ENCODE peak calls at places on chromosomes 16 and 17, in ten cellular contexts. P, T, U, O, L, G, W, F, A and S are unnamed samples. For H3K27me3, the result is how much of the 10 kb centered on the place peaks cover.

GRCh38 chr17:56009795-56010715 is 143.2 kb upstream of the ANKFN1 start:
- DNase-seq in P (no peak), T (no peak), U (no peak), O (no peak), L (no peak), G (no peak), W (peak), F (no peak), A (no peak), S (no peak)

GRCh38 chr16:31052131-31052530 is 18.8 kb downstream of the STX4 start:
- DNase-seq in P (no peak), T (no peak), U (no peak), O (no peak), L (peak), G (peak), W (peak), F (peak), A (peak), S (peak)

GRCh38 chr17:6853764-6854442 is 22.4 kb upstream of the TEKT1 start:
- DNase-seq in P (no peak), T (no peak), U (no peak), O (no peak), L (no peak), G (peak), W (no peak), F (no peak), A (no peak), S (no peak)

GRCh38 chr16:73151225-73151624 is 103.3 kb upstream of the ZFHX3 start:
- DNase-seq in P (no peak), T (no peak), U (no peak), O (no peak), L (no peak), G (no peak), W (no peak), F (no peak), A (no peak), S (no peak)

GRCh38 chr17:44084131-44084538 is 13.6 kb downstream of the G6PC3 start:
- DNase-seq in P (no peak), T (no peak), U (no peak), O (no peak), L (no peak), G (no peak), W (no peak), F (no peak), A (peak), S (no peak)

GRCh38 chr16:31451681-31452351 is 7.5 kb upstream of the ARMC5 start:
- DNase-seq in P (peak), T (no peak), U (no peak), O (peak), L (peak), G (peak), W (peak), F (peak), A (peak), S (no peak)

GRCh38 chr17:34308376-34308775 is 10.9 kb upstream of the CCL8 start:
- DNase-seq in P (no peak), T (no peak), U (no peak), O (no peak), L (no peak), G (no peak), W (no peak), F (no peak), A (no peak), S (no peak)

GRCh38 chr17:80981062-80981902 is 10.4 kb upstream of the CHMP6 start:
- DNase-seq in P (peak), T (peak), U (no peak), O (no peak), L (no peak), G (no peak), W (no peak), F (no peak), A (no peak), S (no peak)

GRCh38 chr17:14308965-14309879 is 8.3 kb downstream of the HS3ST3B1 start:
- DNase-seq in P (peak), T (peak), U (peak), O (peak), L (peak), G (peak), W (peak), F (peak), A (peak), S (peak)

GRCh38 chr17:14306602-14307001 is 5.7 kb downstream of the HS3ST3B1 start:
- DNase-seq in P (no peak), T (no peak), U (no peak), O (no peak), L (no peak), G (no peak), W (no peak), F (no peak), A (peak), S (no peak)

GRCh38 chr17:14308636-14308964 is 7.7 kb downstream of the HS3ST3B1 start:
- DNase-seq in P (no peak), T (no peak), U (no peak), O (no peak), L (peak), G (no peak), W (no peak), F (no peak), A (peak), S (no peak)

GRCh38 chr17:14305785-14306496 is 5.1 kb downstream of the HS3ST3B1 start:
- DNase-seq in P (no peak), T (no peak), U (no peak), O (no peak), L (peak), G (no peak), W (no peak), F (no peak), A (peak), S (no peak)

GRCh38 chr17:14307560-14308024 is 6.7 kb downstream of the HS3ST3B1 start:
- DNase-seq in P (no peak), T (no peak), U (no peak), O (no peak), L (peak), G (no peak), W (peak), F (no peak), A (peak), S (no peak)
- H3K27me3 ChIP-seq in P (under half), T (under half), U (under half), O (under half), L (under half), G (under half), W (under half), F (under half), A (under half), S (under half)

GRCh38 chr16:5065368-5065767 is 388 bp downstream of the C16orf89 start:
- DNase-seq in P (no peak), T (no peak), U (no peak), O (no peak), L (no peak), G (no peak), W (no peak), F (no peak), A (no peak), S (no peak)
- H3K27me3 ChIP-seq in P (under half), T (under half), U (under half), O (under half), L (under half), G (under half), W (under half), F (under half), A (under half), S (under half)

GRCh38 chr16:55364811-55365210 is 40.8 kb downstream of the IRX6 start:
- DNase-seq in P (no peak), T (no peak), U (no peak), O (no peak), L (no peak), G (no peak), W (no peak), F (no peak), A (no peak), S (no peak)
- H3K27me3 ChIP-seq in P (under half), T (under half), U (under half), O (under half), L (under half), G (under half), W (under half), F (under half), A (under half), S (under half)

DNA sequence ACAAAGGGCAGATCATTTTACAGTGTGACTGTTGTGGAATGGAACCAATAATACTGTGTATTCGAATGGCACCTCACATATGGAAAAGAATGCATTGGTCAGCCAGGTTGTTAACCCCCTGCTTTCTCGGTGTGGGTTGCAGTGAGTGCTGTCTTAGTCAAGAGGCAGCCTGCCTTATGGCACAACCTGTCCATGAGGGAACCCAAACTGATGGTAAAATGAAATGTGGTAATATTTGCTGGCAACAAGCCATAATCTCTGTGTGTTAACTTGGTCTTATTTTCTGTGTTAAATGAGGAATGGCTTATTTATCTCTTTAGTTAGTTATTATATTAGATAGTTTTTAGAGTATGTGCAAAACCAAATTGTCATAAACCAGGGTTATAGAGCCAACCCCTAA is 81.6 kb downstream of the TMC6 start:
- DNase-seq in P (no peak), T (no peak), U (no peak), O (no peak), L (no peak), G (no peak), W (no peak), F (no peak), A (no peak), S (no peak)
- H3K27me3 ChIP-seq in P (under half), T (under half), U (under half), O (under half), L (under half), G (under half), W (under half), F (under half), A (under half), S (under half)

DNA sequence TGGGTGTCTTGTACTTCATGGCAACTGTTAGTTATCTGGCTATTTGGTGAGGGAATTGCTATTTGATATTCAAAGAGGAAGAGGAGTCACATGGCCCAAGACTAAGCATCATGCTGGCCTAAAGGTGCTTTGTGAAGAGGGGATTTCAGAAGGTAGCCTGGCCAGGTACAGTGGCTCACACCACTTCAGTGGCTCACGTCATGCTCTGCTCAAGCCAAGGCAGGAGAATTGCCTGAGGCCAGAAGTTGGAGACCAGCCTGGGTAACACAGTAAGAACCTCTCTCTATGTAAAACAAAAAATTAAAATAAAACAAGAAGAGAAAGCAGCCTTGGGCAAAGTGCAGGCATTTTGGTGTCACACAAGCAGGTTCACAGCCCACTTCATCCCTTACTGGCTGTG is 6.4 kb upstream of the MT1B start:
- DNase-seq in P (no peak), T (no peak), U (no peak), O (no peak), L (no peak), G (no peak), W (no peak), F (no peak), A (no peak), S (no peak)
- H3K27me3 ChIP-seq in P (under half), T (under half), U (under half), O (under half), L (half or more), G (under half), W (half or more), F (under half), A (under half), S (under half)

GRCh38 chr17:48593126-48593829 is at the start of gene HOXB5:
- DNase-seq in P (no peak), T (no peak), U (no peak), O (no peak), L (no peak), G (no peak), W (peak), F (no peak), A (peak), S (no peak)
- H3K27me3 ChIP-seq in P (under half), T (half or more), U (under half), O (half or more), L (under half), G (half or more), W (under half), F (under half), A (under half), S (under half)

DNA sequence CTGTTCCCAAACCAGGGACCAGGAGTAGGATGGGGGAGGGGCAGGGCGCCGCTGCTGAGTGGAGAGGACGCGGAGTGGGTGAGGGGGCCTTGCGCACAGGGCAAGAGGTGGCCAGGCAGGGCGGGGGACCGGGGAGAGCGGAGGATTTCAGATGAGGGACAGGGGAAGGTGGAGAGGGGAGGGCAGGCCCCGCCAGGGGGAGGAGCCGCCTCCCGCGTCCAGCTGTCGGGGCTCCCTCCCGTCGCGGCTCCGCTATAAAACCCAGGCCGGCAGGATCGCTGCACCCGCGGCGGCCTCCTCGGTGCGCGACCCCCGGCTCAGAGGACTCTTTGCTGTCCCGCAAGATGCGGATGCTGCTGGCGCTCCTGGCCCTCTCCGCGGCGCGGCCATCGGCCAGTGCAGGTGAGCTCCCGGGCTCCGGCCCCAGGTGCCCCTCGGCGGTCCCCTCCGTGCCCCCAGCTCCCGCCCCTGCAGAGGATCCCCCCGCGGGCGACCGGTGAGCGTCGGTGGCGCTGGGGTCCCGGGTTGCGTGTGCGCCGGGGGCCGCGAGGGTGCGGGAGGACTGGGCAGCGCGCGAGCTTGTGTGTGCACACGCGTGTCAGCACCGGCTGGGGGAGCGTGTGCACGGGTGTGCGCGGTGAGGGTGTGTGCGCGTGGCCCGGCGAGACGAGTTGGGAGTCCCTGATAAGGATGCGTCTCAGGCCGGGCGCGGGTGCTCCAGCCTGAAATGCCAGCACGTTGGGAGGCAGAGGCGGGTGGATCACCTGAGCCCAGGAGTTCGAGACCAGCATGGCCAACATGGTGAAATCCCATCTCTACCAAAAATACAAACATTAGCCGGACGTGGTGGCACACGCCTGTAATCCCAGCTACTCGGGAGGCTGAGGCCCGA is at the start of gene CA4:
- DNase-seq in P (no peak), T (peak), U (no peak), O (peak), L (no peak), G (no peak), W (no peak), F (no peak), A (no peak), S (no peak)
- H3K27me3 ChIP-seq in P (under half), T (half or more), U (under half), O (under half), L (half or more), G (half or more), W (half or more), F (under half), A (under half), S (under half)

GRCh38 chr16:25950586-25951201 is 258.9 kb downstream of the HS3ST4 start:
- DNase-seq in P (no peak), T (no peak), U (no peak), O (no peak), L (no peak), G (no peak), W (no peak), F (no peak), A (no peak), S (no peak)
- H3K27me3 ChIP-seq in P (under half), T (under half), U (under half), O (under half), L (under half), G (under half), W (under half), F (under half), A (under half), S (under half)